ENCODE peak calls at places on chromosome 18, in seven cellular contexts. G is neuronal stem cell, O is fibroblast of lung, F is brain microvascular endothelial cell, K is thoracic aorta, Y is breast epithelium, C is right cardiac atrium. I is an unnamed sample. For H3K27me3, the result is how much of the 10 kb centered on the place peaks cover.

GRCh38 chr18:22169011-22169888 is at the start of gene GATA6:
- DNase-seq in O (peak), K (peak), F (peak), G (peak), C (peak), Y (no peak), I (no peak)

GRCh38 chr18:50105027-50105426 is 89.9 kb downstream of the MYO5B start:
- DNase-seq in G (no peak), Y (no peak), K (no peak), C (no peak), O (no peak), F (no peak), I (no peak)

GRCh38 chr18:49550621-49551020 is 11.2 kb upstream of the LIPG start:
- DNase-seq in G (no peak), K (no peak), O (no peak), Y (no peak), C (no peak), F (no peak), I (no peak)

GRCh38 chr18:23735021-23735464 is 45.8 kb downstream of the LAMA3 start:
- DNase-seq in O (peak), G (no peak), F (peak), Y (no peak), K (no peak), C (no peak), I (no peak)

GRCh38 chr18:70036771-70037452 is 89.2 kb upstream of the CD226 start:
- DNase-seq in C (no peak), K (no peak), O (no peak), G (no peak), Y (no peak), F (no peak), I (no peak)

GRCh38 chr18:23689031-23689615 is at the start of gene LAMA3:
- DNase-seq in O (no peak), Y (peak), F (no peak), C (peak), G (peak), K (no peak), I (no peak)

GRCh38 chr18:80159713-80160636 is 50.9 kb downstream of the ADNP2 start:
- DNase-seq in K (no peak), O (no peak), Y (no peak), G (no peak), F (no peak), C (peak), I (no peak)

GRCh38 chr18:44917184-44917864 is 236.6 kb downstream of the SETBP1 start:
- DNase-seq in O (peak), F (no peak), K (no peak), Y (no peak), C (peak), G (no peak), I (no peak)

GRCh38 chr18:26919656-26920055 is 54.1 kb upstream of the AQP4 start:
- DNase-seq in Y (no peak), C (no peak), K (no peak), F (no peak), G (no peak), O (no peak), I (no peak)

DNA sequence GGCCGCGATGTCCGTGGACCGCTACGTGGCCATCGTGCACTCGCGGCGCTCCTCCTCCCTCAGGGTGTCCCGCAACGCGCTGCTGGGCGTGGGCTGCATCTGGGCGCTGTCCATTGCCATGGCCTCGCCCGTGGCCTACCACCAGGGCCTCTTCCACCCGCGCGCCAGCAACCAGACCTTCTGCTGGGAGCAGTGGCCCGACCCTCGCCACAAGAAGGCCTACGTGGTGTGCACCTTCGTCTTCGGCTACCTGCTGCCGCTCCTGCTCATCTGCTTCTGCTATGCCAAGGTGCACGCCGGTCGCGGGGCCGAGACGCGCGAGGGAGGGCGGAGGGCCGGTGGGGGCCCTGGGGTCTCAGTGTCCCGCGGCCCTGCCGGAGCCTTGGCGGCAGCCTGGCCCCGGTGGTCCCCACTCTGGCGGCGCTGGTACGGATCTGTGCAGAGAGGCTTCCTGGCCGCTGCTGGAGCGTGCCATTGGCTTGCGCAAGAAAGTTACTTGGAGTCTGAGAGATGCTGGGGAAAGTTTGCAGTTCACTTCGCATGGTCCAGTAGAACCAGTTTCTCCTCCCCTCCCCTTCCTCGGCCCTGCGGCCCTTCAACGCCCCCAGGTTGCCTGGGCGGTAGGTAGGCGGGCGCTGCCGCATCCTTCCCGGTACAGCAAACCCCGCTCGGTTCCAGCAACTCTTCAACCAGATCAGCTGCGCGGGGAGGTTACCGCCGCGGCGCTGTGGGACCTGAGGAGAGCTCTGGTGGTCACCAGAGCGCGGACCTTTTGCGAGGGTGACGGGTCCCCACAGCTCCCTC is 1.5 kb downstream of the GALR1 start:
- DNase-seq in G (peak), K (no peak), O (peak), C (no peak), Y (no peak), F (no peak), I (no peak)
- H3K4me3 ChIP-seq in G (peak), K (no peak), O (no peak), C (no peak), Y (peak), F (no peak), I (no peak)

DNA sequence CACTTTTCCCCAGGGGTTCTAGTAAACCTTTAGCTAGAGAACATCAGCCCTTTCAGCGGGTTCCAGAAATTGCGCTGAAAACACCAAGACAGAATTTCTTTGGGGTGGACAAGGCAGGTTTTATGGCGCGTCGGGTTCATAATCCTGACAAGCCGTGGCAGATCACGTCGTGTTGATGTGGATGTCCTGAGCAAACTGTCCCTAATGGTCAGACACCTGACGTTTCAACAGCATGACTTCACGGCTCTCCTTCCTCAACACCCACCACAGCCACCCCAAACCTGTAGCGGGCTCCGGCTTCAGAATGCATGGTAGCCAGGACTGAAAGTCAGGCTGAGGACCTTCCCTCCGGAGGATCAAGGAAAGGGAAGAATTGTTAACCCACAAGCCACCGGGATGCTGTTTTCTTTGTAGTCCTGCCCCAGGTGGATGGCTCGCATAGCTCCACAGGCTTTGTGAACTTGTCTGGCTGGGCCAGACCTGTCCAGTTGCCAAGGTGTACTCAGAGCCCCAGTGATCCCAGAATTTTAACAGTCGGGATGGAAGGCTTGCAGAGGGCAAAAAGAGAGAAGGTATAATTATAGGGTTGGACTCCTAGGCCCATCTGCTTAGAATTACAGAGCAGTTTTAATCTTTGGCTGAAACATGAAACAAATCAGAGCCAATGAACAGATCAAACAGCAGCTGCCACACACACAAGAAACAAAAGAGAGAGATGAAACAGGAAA is 1.5 kb downstream of the APCDD1 start:
- DNase-seq in Y (no peak), O (no peak), G (no peak), F (no peak), C (no peak), K (no peak), I (no peak)
- H3K27me3 ChIP-seq in Y (under half), O (under half), G (under half), F (half or more), C (under half), K (under half), I (under half)

GRCh38 chr18:59902180-59902992 is 2.6 kb downstream of the PMAIP1 start:
- DNase-seq in G (no peak), C (no peak), K (no peak), O (peak), F (no peak), Y (no peak), I (no peak)
- H3K4me3 ChIP-seq in G (no peak), C (no peak), K (no peak), O (peak), F (peak), Y (no peak), I (peak)

GRCh38 chr18:57789105-57789504 is 14.0 kb downstream of the ATP8B1 start:
- DNase-seq in C (no peak), Y (no peak), G (no peak), F (no peak), O (peak), K (no peak), I (no peak)

GRCh38 chr18:57784816-57785144 is 18.3 kb downstream of the ATP8B1 start:
- DNase-seq in F (no peak), G (no peak), O (no peak), C (no peak), K (no peak), Y (no peak), I (no peak)

GRCh38 chr18:57784034-57784815 is 18.9 kb downstream of the ATP8B1 start:
- DNase-seq in O (peak), K (no peak), F (peak), Y (no peak), G (no peak), C (no peak), I (no peak)

GRCh38 chr18:57787068-57787682 is 15.9 kb downstream of the ATP8B1 start:
- DNase-seq in C (no peak), Y (no peak), O (no peak), F (no peak), G (no peak), K (no peak), I (no peak)

DNA sequence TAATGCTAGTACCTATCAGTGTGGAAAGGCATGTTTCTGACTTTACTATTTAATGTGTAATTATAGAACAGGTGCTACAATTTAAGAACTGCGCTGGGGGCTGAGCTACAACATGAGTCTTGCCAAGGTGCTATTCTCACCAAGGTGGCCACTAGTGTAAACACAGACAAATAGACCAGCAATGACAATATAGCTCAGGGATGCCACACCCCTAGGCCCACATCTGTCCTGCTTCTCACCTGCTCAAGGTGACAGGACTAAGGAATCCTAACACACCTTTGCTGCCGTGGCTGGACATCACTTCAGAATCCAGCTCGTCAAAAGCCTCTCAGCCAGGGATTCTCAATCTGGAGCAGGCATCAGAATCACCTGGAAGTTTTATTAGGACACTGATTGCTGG is 17.1 kb downstream of the ATP8B1 start:
- DNase-seq in G (no peak), K (no peak), Y (no peak), C (no peak), F (no peak), O (no peak), I (no peak)
- H3K27me3 ChIP-seq in G (under half), K (under half), Y (under half), C (under half), F (under half), O (under half), I (under half)

GRCh38 chr18:32847719-32848118 is 74.9 kb upstream of the KLHL14 start:
- DNase-seq in O (no peak), K (no peak), G (peak), C (no peak), F (no peak), Y (no peak), I (no peak)
- H3K4me3 ChIP-seq in O (no peak), K (no peak), G (no peak), C (no peak), F (no peak), Y (no peak), I (no peak)

GRCh38 chr18:64055019-64055418 is 85.1 kb downstream of the SERPINB8 start:
- DNase-seq in Y (no peak), C (no peak), O (no peak), K (no peak), F (no peak), G (no peak), I (no peak)

GRCh38 chr18:64052772-64053171 is 82.9 kb downstream of the SERPINB8 start:
- DNase-seq in F (no peak), Y (no peak), G (no peak), C (no peak), K (no peak), O (no peak), I (no peak)

GRCh38 chr18:64053246-64053645 is 83.4 kb downstream of the SERPINB8 start:
- DNase-seq in O (no peak), Y (no peak), F (no peak), G (no peak), C (no peak), K (no peak), I (no peak)
- H3K27me3 ChIP-seq in O (under half), Y (under half), F (under half), G (under half), C (under half), K (under half), I (under half)